ENCODE peak calls at places on chromosomes 6 and 20, in six cellular contexts. T is mucosa of descending colon, R is AG04450, I is brain microvascular endothelial cell, S is IMR-90, B is choroid plexus epithelial cell. W is an unnamed sample.

GRCh38 chr6:39059496-39060310 is 11.1 kb downstream of the GLP1R start:
- DNase-seq in I (no peak), B (no peak), S (no peak), T (no peak), R (no peak), W (no peak)

GRCh38 chr6:12353731-12354130 is 63.6 kb downstream of the EDN1 start:
- DNase-seq in I (no peak), R (no peak), B (peak), S (no peak), T (no peak), W (no peak)

GRCh38 chr6:168158280-168158979 is 79.4 kb upstream of the FRMD1 start:
- DNase-seq in S (no peak), R (no peak), T (no peak), B (no peak), I (no peak), W (no peak)

GRCh38 chr20:62914970-62915457 is 11.3 kb downstream of the DIDO1 start:
- DNase-seq in R (no peak), B (peak), I (peak), T (no peak), S (peak), W (no peak)

GRCh38 chr20:2386516-2387179 is 5.9 kb downstream of the TGM6 start:
- DNase-seq in T (no peak), I (peak), R (no peak), B (peak), S (peak), W (no peak)

GRCh38 chr20:25005220-25005619 is 12.7 kb upstream of the APMAP start:
- DNase-seq in R (no peak), I (no peak), T (no peak), S (peak), B (peak), W (no peak)

GRCh38 chr20:36866681-36867485 is 9.1 kb upstream of the TLDC2 start:
- DNase-seq in B (no peak), I (no peak), S (peak), T (no peak), R (no peak), W (no peak)

GRCh38 chr6:14621518-14621917 is 503.9 kb downstream of the CD83 start:
- DNase-seq in T (no peak), I (no peak), R (no peak), B (no peak), S (no peak), W (no peak)

GRCh38 chr6:118750143-118750542 is 98.8 kb upstream of the CEP85L start:
- DNase-seq in R (no peak), T (no peak), S (no peak), B (peak), I (peak), W (no peak)

GRCh38 chr6:169224185-169224695 is 29.4 kb downstream of the THBS2 start:
- DNase-seq in S (peak), T (no peak), R (peak), I (peak), B (peak), W (no peak)

GRCh38 chr20:40980828-40981310 is 47.8 kb upstream of the TOP1 start:
- DNase-seq in S (no peak), B (no peak), I (no peak), T (no peak), R (no peak), W (no peak)

GRCh38 chr20:1489764-1490436 is 1.3 kb downstream of the SIRPB2 start:
- DNase-seq in I (no peak), B (no peak), R (no peak), S (no peak), T (no peak), W (no peak)

GRCh38 chr20:10490706-10491105 is 55.6 kb downstream of the SLX4IP start:
- DNase-seq in R (no peak), T (no peak), B (peak), I (no peak), S (peak), W (no peak)

GRCh38 chr6:145139451-145139850 is 595.9 kb downstream of the EPM2A start:
- DNase-seq in S (peak), T (no peak), I (no peak), B (peak), R (no peak), W (no peak)

GRCh38 chr6:110270166-110270565 is 88.0 kb downstream of the METTL24 start:
- DNase-seq in S (peak), T (no peak), R (no peak), B (no peak), I (no peak), W (no peak)

GRCh38 chr6:16781348-16782169 is 20.3 kb upstream of the ATXN1 start:
- DNase-seq in S (no peak), T (no peak), B (peak), R (no peak), I (no peak), W (no peak)

GRCh38 chr6:3337521-3338350 is 79.0 kb downstream of the PSMG4 start:
- DNase-seq in I (no peak), T (no peak), S (peak), B (peak), R (no peak), W (no peak)
- TF ChIP-seq CTCF in I (peak), T (no peak), S (no peak), B (no peak), R (no peak), W (no peak)

GRCh38 chr20:43515628-43516027 is 8.1 kb downstream of the L3MBTL1 start:
- DNase-seq in I (no peak), T (no peak), R (no peak), B (no peak), S (no peak), W (no peak)

GRCh38 chr20:43516251-43516824 is 8.8 kb downstream of the L3MBTL1 start:
- DNase-seq in R (no peak), T (no peak), S (no peak), B (no peak), I (no peak), W (no peak)

GRCh38 chr20:43513298-43514061 is 6.0 kb downstream of the L3MBTL1 start:
- DNase-seq in T (no peak), S (no peak), I (no peak), R (no peak), B (no peak), W (no peak)

GRCh38 chr20:43511879-43512278 is 4.4 kb downstream of the L3MBTL1 start:
- DNase-seq in I (no peak), S (no peak), T (no peak), R (no peak), B (no peak), W (no peak)

DNA sequence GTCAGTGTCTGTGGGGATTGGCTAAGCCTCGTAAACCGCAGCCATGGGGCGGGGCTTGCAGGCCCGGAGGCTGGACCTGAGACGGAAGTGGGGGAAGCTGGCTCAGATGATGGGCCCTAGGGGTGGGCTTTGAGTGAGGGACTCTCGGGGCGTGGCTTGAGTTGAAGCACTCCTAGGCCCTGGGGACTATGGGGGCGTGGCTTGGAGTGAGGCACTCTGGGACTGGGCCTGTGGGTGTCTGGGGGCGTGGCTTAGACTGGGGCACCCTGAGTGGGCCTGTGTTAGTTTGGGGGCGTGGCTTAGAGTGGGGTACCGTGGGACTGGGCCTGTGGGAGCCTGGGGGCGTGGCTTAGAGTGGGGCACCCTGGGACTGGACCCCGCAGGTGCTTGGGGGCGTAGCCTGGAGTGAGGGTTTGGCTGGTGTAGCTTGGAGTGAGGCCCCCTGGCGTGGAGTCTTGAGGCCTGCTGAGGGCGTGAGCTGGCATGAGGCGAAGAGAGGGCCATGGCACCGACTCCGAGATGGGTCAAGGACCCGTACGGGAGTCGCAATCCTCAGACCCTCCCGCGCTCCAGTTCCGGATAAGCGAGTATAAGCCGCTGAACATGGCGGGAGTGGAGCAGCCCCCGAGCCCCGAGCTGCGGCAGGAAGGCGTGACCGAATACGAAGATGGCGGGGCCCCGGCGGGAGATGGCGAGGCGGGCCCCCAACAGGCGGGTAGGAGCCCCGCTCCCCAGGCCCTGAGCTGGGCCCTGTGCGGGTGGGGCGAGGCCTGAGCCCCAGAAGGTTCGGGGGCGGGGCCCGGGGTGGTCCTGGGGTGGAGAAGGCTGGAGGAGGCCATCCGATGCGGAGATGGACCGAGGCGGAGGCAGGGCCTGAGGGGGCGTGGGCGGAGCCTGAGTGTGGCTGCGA is 6.8 kb downstream of the L3MBTL1 start:
- DNase-seq in R (peak), S (peak), T (peak), I (peak), B (peak), W (peak)
- TF ChIP-seq CTCF in R (peak), S (peak), T (no peak), I (peak), B (peak), W (peak)

GRCh38 chr20:53623454-53624206 is 30.0 kb upstream of the ZNF217 start:
- DNase-seq in I (peak), R (no peak), S (peak), B (peak), T (peak), W (no peak)
- TF ChIP-seq CTCF in I (peak), R (peak), S (peak), B (peak), T (no peak), W (no peak)

DNA sequence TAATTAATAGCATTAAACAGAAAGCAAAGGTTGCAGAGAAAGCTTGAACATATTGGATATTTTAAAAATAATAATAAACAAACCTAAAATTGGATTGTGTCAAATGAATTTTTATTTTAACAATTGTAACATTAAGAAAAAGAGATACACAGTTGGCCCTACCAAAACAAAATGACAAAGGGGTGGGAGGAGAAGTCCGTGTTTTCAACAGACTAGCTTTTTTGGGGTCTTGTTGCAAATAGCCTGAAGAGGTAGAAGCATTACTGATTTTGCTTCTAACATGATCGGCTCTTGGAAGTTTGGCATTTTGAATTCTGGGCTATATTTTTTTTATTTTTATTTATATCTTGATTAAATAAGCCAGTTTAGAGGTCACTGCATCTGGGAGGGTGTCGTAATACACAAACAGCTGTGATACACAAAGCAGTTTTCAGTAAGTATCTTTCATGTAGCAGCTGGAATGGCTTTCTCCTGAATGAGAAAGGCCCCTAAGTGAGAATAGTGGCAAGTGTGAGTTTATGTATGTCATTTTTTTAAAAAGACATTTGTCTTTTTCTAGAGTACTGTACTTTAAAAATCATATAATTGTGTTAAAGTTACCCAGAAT is 85.5 kb upstream of the ZNF217 start:
- DNase-seq in R (no peak), S (peak), T (no peak), I (no peak), B (peak), W (no peak)
- TF ChIP-seq CTCF in R (no peak), S (no peak), T (no peak), I (no peak), B (no peak), W (no peak)

GRCh38 chr6:30002871-30003270 is 58.2 kb upstream of the POLR1H start:
- DNase-seq in R (no peak), B (no peak), I (peak), S (peak), T (no peak), W (no peak)
- TF ChIP-seq CTCF in R (no peak), B (no peak), I (no peak), S (no peak), T (no peak), W (no peak)

GRCh38 chr6:33665957-33666356 is 44.8 kb downstream of the ITPR3 start:
- DNase-seq in B (no peak), R (no peak), T (no peak), I (no peak), S (no peak), W (no peak)
- TF ChIP-seq CTCF in B (no peak), R (no peak), T (no peak), I (no peak), S (no peak), W (no peak)